ENCODE peak calls at places on chromosomes 6 and 20, in four cellular contexts. O is pancreas, L is EL, Q is A549. S is an unnamed sample.

GRCh38 chr20:53865905-53866786 is 204.2 kb downstream of the BCAS1 start:
- DNase-seq in O (peak), L (peak), Q (peak), S (no peak)

GRCh38 chr6:18263561-18264337 is 581 bp downstream of the DEK start:
- DNase-seq in O (peak), L (peak), Q (peak), S (peak)

GRCh38 chr6:147782302-147782701 is 273.8 kb downstream of the SAMD5 start:
- DNase-seq in O (no peak), L (peak), Q (peak), S (no peak)

GRCh38 chr20:13661070-13661687 is 22.4 kb upstream of the TASP1 start:
- DNase-seq in O (no peak), L (no peak), Q (no peak), S (no peak)

GRCh38 chr6:56528412-56528841 is 114.3 kb downstream of the DST start:
- DNase-seq in O (no peak), L (peak), Q (peak), S (no peak)

GRCh38 chr6:3450888-3451287 is 6.0 kb downstream of the SLC22A23 start:
- DNase-seq in O (no peak), L (no peak), Q (no peak), S (no peak)

GRCh38 chr20:37283530-37284195 is 5.8 kb upstream of the MANBAL start:
- DNase-seq in O (no peak), L (no peak), Q (no peak), S (no peak)

GRCh38 chr6:46781478-46782378 is 11.5 kb upstream of the MEP1A start:
- DNase-seq in O (peak), L (peak), Q (peak), S (peak)

GRCh38 chr6:108948252-108948651 is 100.0 kb downstream of the ARMC2 start:
- DNase-seq in O (peak), L (no peak), Q (no peak), S (peak)

GRCh38 chr20:22861990-22862389 is 173.1 kb upstream of the SSTR4 start:
- DNase-seq in O (no peak), L (no peak), Q (no peak), S (no peak)

GRCh38 chr6:99434702-99435530 is 9.8 kb upstream of the PNISR start:
- DNase-seq in O (no peak), L (peak), Q (peak), S (peak)

GRCh38 chr6:123808556-123808955 is 4.9 kb downstream of the NKAIN2 start:
- DNase-seq in O (no peak), L (no peak), Q (no peak), S (no peak)

GRCh38 chr20:36506253-36506652 is 35.1 kb upstream of the MYL9 start:
- DNase-seq in O (no peak), L (no peak), Q (peak), S (no peak)

GRCh38 chr6:128204621-128205020 is 303.8 kb upstream of the THEMIS start:
- DNase-seq in O (no peak), L (peak), Q (no peak), S (no peak)

S was measured in T47D.